ENCODE peak calls at places on chromosomes 1 and 21, in five cellular contexts. G is CD8-positive, alpha-beta memory T cell; P is uterus; R is fibroblast of lung; C is Panc1. A is an unnamed sample.

GRCh38 chr1:209594440-209594839 is 10.9 kb downstream of the CAMK1G start:
- DNase-seq in G (no peak), P (no peak), R (no peak), C (no peak), A (no peak)

GRCh38 chr21:34827445-34828235 is 158.8 kb downstream of the CLIC6 start:
- DNase-seq in G (no peak), P (no peak), R (no peak), C (no peak), A (no peak)

GRCh38 chr1:37561794-37562132 is 5.0 kb downstream of the DNALI1 start:
- DNase-seq in G (no peak), P (peak; percentile 46), R (peak; percentile 31), C (no peak), A (peak; percentile 54)

GRCh38 chr1:18972991-18973390 is 16.5 kb upstream of the IFFO2 start:
- DNase-seq in G (no peak), P (no peak), R (no peak), C (no peak), A (no peak)

GRCh38 chr1:28173980-28174297 is 2.6 kb downstream of the PTAFR start:
- DNase-seq in G (no peak), P (no peak), R (no peak), C (no peak), A (no peak)

GRCh38 chr1:233168384-233168783 is 127.1 kb downstream of the PCNX2 start:
- DNase-seq in G (no peak), P (no peak), R (no peak), C (no peak), A (no peak)

GRCh38 chr21:33299181-33299752 is 25.5 kb upstream of the IFNAR1 start:
- DNase-seq in G (no peak), P (no peak), R (no peak), C (no peak), A (no peak)

GRCh38 chr1:15031251-15031930 is 122.2 kb upstream of the TMEM51 start:
- DNase-seq in G (no peak), P (no peak), R (no peak), C (no peak), A (no peak)

GRCh38 chr1:234656981-234657651 is 47.1 kb upstream of the IRF2BP2 start:
- DNase-seq in G (no peak), P (no peak), R (peak; percentile 92), C (peak; percentile 98), A (peak; percentile 90)

GRCh38 chr1:119286587-119287181 is 81.9 kb upstream of the HAO2 start:
- DNase-seq in G (no peak), P (no peak), R (peak; percentile 28), C (no peak), A (peak; percentile 15)

GRCh38 chr1:12356004-12356890 is 126.4 kb downstream of the VPS13D start:
- DNase-seq in G (no peak), P (no peak), R (peak; percentile 59), C (no peak), A (peak; percentile 70)

GRCh38 chr1:200992382-200993101 is 31.0 kb downstream of the KIF21B start:
- DNase-seq in G (no peak), P (no peak), R (no peak), C (no peak), A (no peak)

GRCh38 chr1:96306809-96307208 is 414.8 kb upstream of the PTBP2 start:
- DNase-seq in G (no peak), P (no peak), R (peak; percentile 51), C (no peak), A (no peak)

GRCh38 chr1:57208903-57209302 is 215.0 kb downstream of the DAB1 start:
- DNase-seq in G (no peak), P (no peak), R (no peak), C (no peak), A (no peak)

GRCh38 chr1:77831976-77832695 is 52.7 kb downstream of the MIGA1 start:
- DNase-seq in G (no peak), P (peak; percentile 46), R (peak; percentile 78), C (no peak), A (no peak)

GRCh38 chr1:77925966-77926365 is 37.5 kb downstream of the NEXN start:
- DNase-seq in G (no peak), P (no peak), R (peak; percentile 45), C (no peak), A (no peak)

GRCh38 chr1:24635195-24635843 is 7.8 kb upstream of the SRRM1 start:
- DNase-seq in G (no peak), P (no peak), R (peak; percentile 86), C (peak; percentile 58), A (no peak)

GRCh38 chr1:9238550-9238949 is 4.0 kb downstream of the H6PD start:
- DNase-seq in G (no peak), P (no peak), R (peak; percentile 29), C (no peak), A (no peak)

GRCh38 chr1:9240914-9241820 is 6.6 kb downstream of the H6PD start:
- DNase-seq in G (no peak), P (no peak), R (no peak), C (no peak), A (no peak)

GRCh38 chr1:9238134-9238533 is 3.6 kb downstream of the H6PD start:
- DNase-seq in G (no peak), P (no peak), R (no peak), C (no peak), A (no peak)

GRCh38 chr1:9241891-9242290 is 7.3 kb downstream of the H6PD start:
- DNase-seq in G (no peak), P (no peak), R (no peak), C (no peak), A (no peak)

GRCh38 chr1:9239622-9240401 is 5.2 kb downstream of the H6PD start:
- DNase-seq in G (no peak), P (peak; percentile 79), R (peak; percentile 60), C (no peak), A (peak; percentile 75)
- H3K4me3 ChIP-seq in G (no peak overlapping the region), P (peak overlapping the region; percentile 8), R (no peak overlapping the region), C (no peak overlapping the region), A (no peak overlapping the region)

DNA sequence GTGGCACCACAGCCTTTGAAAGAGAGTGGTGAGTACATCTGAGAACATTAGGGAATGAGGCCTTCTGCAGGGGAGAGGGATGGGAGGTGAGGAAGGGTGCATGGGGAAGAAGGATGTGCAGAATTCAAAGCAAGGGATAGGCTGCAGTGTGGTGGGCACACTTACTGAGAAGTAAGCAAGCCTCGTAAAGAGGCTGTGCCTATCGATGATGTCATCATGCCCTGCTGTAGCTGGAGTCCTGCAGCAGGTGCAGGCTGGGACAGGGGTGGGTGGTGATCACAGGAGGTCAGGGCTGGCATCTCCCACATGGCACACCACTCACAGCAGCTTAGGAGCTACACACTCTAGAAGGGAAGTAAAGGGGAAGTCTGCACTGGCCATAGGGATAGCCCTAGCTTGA is 16.2 kb downstream of the ZSCAN20 start:
- DNase-seq in G (no peak), P (no peak), R (no peak), C (no peak), A (no peak)
- H3K9me3 ChIP-seq in G (peaks cover 5% of the 10 kb centered on the region), P (peaks cover 14% of the 10 kb centered on the region), R (peaks cover 1% of the 10 kb centered on the region), C (peaks cover 29% of the 10 kb centered on the region), A (peaks cover 12% of the 10 kb centered on the region)

GRCh38 chr21:27390384-27390783 is 423.5 kb upstream of the ADAMTS5 start:
- DNase-seq in G (no peak), P (no peak), R (no peak), C (no peak), A (no peak)
- H3K27me3 ChIP-seq in G (no peaks in the 10 kb centered on the region), P (no peaks in the 10 kb centered on the region), R (no peaks in the 10 kb centered on the region), C (no peaks in the 10 kb centered on the region), A (no peaks in the 10 kb centered on the region)

GRCh38 chr1:41918450-41919043 is at the start of gene HIVEP3:
- DNase-seq in G (no peak), P (no peak), R (peak; percentile 42), C (no peak), A (no peak)
- H3K4me3 ChIP-seq in G (peak within 1 kb of the TSS; percentile 72), P (peak within 1 kb of the TSS; percentile 27), R (peak within 1 kb of the TSS; percentile 62), C (peak within 1 kb of the TSS; percentile 55), A (peak within 1 kb of the TSS; percentile 35)

DNA sequence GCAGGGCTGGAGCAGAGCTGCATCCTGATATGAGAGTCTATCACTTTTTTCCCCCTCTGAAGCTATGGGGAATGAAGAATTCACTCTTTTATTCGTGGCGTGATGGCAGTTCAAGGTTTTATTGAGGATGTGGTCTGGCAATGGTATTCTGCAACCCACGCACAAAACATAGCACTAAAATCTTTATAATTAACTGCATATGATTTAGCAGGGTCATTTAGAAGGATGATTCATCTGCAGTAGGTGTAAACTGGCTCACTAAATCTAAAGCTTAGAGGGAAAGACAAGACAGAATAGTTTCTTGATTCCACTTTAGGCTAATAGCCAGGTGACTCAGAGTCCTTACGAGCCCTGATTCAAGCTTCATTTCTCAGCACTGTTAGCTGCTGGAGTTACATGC is 25.0 kb upstream of the CHRM3 start:
- DNase-seq in G (no peak), P (no peak), R (peak; percentile 7), C (peak; percentile 20), A (peak; percentile 56)
- H3K9me3 ChIP-seq in G (no peaks in the 10 kb centered on the region), P (no peaks in the 10 kb centered on the region), R (no peaks in the 10 kb centered on the region), C (no peaks in the 10 kb centered on the region), A (no peaks in the 10 kb centered on the region)

GRCh38 chr1:228756457-228756856 is 21.2 kb downstream of the RHOU start:
- DNase-seq in G (no peak), P (no peak), R (no peak), C (no peak), A (no peak)
- H3K27me3 ChIP-seq in G (peaks cover 4% of the 10 kb centered on the region), P (no peaks in the 10 kb centered on the region), R (no peaks in the 10 kb centered on the region), C (peaks cover 5% of the 10 kb centered on the region), A (peaks cover 26% of the 10 kb centered on the region)